ENCODE peak calls at places on chromosomes 2 and 18, in ten cellular contexts. P is cardiac muscle cell, Q is hepatocyte, F is endodermal cell, J is stomach, I is tibial nerve, S is breast epithelium, X is upper lobe of right lung, M is HepG2, C is AG04450. V is an unnamed sample. For H3K9me3, the result is how much of the 10 kb centered on the place peaks cover.

GRCh38 chr2:233338046-233338445 is 16.2 kb upstream of the DGKD start:
- DNase-seq in P (no peak), Q (no peak), F (no peak), J (no peak), I (no peak), S (no peak), X (peak), M (no peak), C (no peak), V (no peak)

GRCh38 chr2:152367547-152368250 is 32.7 kb downstream of the FMNL2 start:
- DNase-seq in P (no peak), Q (peak), F (no peak), J (no peak), I (no peak), S (no peak), X (no peak), M (no peak), C (peak), V (no peak)

GRCh38 chr2:8306530-8307351 is 375.1 kb upstream of the ID2 start:
- DNase-seq in P (no peak), Q (peak), F (peak), J (no peak), I (no peak), S (no peak), X (no peak), M (no peak), C (peak), V (no peak)

GRCh38 chr2:226800941-226801784 is 1.5 kb upstream of the IRS1 start:
- DNase-seq in P (peak), Q (peak), F (peak), J (peak), I (peak), S (peak), X (peak), M (peak), C (no peak), V (peak)

GRCh38 chr2:29115797-29116781 is 874 bp downstream of the CLIP4 start:
- DNase-seq in P (peak), Q (peak), F (peak), J (peak), I (peak), S (peak), X (peak), M (no peak), C (peak), V (peak)

GRCh38 chr2:112121682-112122254 is 16.4 kb upstream of the FBLN7 start:
- DNase-seq in P (peak), Q (peak), F (peak), J (no peak), I (no peak), S (no peak), X (no peak), M (peak), C (peak), V (no peak)

GRCh38 chr2:37284386-37284785 is 40.2 kb downstream of the PRKD3 start:
- DNase-seq in P (no peak), Q (no peak), F (no peak), J (no peak), I (no peak), S (no peak), X (no peak), M (no peak), C (no peak), V (no peak)

GRCh38 chr2:234880551-234881211 is 71.1 kb upstream of the SH3BP4 start:
- DNase-seq in P (no peak), Q (peak), F (no peak), J (peak), I (no peak), S (no peak), X (no peak), M (peak), C (peak), V (no peak)

GRCh38 chr18:55779461-55779710 is 191.4 kb upstream of the TCF4 start:
- DNase-seq in P (no peak), Q (no peak), F (no peak), J (no peak), I (no peak), S (no peak), X (no peak), M (no peak), C (no peak), V (peak)

GRCh38 chr18:29163596-29163995 is 986.7 kb upstream of the CDH2 start:
- DNase-seq in P (no peak), Q (no peak), F (no peak), J (no peak), I (no peak), S (no peak), X (no peak), M (no peak), C (no peak), V (no peak)

GRCh38 chr18:10101293-10101701 is 187.5 kb downstream of the VAPA start:
- DNase-seq in P (no peak), Q (no peak), F (peak), J (no peak), I (no peak), S (no peak), X (no peak), M (no peak), C (no peak), V (no peak)

GRCh38 chr2:40201425-40201824 is 250.5 kb downstream of the SLC8A1 start:
- DNase-seq in P (no peak), Q (no peak), F (no peak), J (no peak), I (no peak), S (no peak), X (no peak), M (no peak), C (no peak), V (no peak)

GRCh38 chr18:60506682-60507081 is 134.1 kb upstream of the MC4R start:
- DNase-seq in P (no peak), Q (no peak), F (no peak), J (no peak), I (no peak), S (no peak), X (no peak), M (no peak), C (no peak), V (no peak)

GRCh38 chr2:225076125-225076524 is 33.9 kb upstream of the DOCK10 start:
- DNase-seq in P (no peak), Q (no peak), F (no peak), J (no peak), I (no peak), S (no peak), X (no peak), M (no peak), C (no peak), V (no peak)

GRCh38 chr2:122255924-122256323 is 500.5 kb downstream of the TSN start:
- DNase-seq in P (no peak), Q (no peak), F (no peak), J (no peak), I (no peak), S (no peak), X (no peak), M (no peak), C (no peak), V (no peak)

GRCh38 chr2:240346015-240346752 is 89.3 kb upstream of the GPC1 start:
- DNase-seq in P (no peak), Q (no peak), F (no peak), J (no peak), I (no peak), S (no peak), X (peak), M (no peak), C (no peak), V (no peak)

GRCh38 chr2:240347373-240347940 is 88.0 kb upstream of the GPC1 start:
- DNase-seq in P (no peak), Q (no peak), F (no peak), J (no peak), I (no peak), S (no peak), X (peak), M (no peak), C (no peak), V (no peak)

GRCh38 chr2:240343548-240343947 is 91.9 kb upstream of the GPC1 start:
- DNase-seq in P (no peak), Q (no peak), F (no peak), J (no peak), I (no peak), S (no peak), X (no peak), M (no peak), C (no peak), V (no peak)

GRCh38 chr2:240346753-240347372 is 88.6 kb upstream of the GPC1 start:
- DNase-seq in P (no peak), Q (no peak), F (no peak), J (no peak), I (no peak), S (no peak), X (peak), M (no peak), C (no peak), V (no peak)

GRCh38 chr2:240344904-240345303 is 90.6 kb upstream of the GPC1 start:
- DNase-seq in P (no peak), Q (no peak), F (no peak), J (no peak), I (no peak), S (no peak), X (no peak), M (no peak), C (no peak), V (no peak)
- TF ChIP-seq CTCF in P (no peak), Q (no peak), F (no peak), J (no peak), I (no peak), S (no peak), X (no peak), M (peak), C (no peak), V (no peak)

GRCh38 chr2:3288455-3289163 is 89.0 kb downstream of the EIPR1 start:
- DNase-seq in P (no peak), Q (no peak), F (no peak), J (peak), I (no peak), S (no peak), X (no peak), M (no peak), C (no peak), V (peak)
- H3K9me3 ChIP-seq in P (under half), Q (under half), F (under half), J (under half), I (under half), S (under half), X (under half), M (under half), C (under half), V (under half)

DNA sequence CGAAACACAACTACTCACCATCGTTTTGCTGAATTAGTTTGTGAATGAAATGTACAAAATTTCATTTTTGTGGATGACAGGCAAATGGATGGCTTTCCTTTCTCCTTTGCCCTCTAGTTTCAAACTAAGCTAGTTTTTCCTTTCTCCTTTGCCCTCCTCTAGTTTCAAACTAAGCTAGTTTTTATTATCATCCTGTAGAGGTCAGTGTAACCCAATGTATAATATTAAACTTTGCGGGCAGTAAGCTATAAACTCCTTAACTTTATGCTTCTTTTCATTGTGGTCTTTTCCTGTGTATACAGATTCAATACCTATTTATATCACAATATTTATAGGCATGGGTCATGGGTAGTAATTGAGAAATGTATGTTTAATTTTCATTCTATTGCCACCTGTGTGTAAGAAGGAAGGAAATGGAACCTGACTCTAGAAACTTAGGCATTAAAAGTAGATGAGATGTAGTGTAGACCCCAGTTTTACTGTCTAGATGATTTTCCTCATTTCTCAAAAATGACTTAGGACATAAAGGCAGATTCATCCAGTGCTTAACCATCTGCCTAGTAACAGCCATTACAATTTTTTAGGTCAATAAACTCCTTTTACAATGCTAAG is 58.1 kb downstream of the MAP3K19 start:
- DNase-seq in P (peak), Q (peak), F (no peak), J (no peak), I (no peak), S (no peak), X (no peak), M (peak), C (peak), V (no peak)
- TF ChIP-seq CTCF in P (peak), Q (peak), F (peak), J (peak), I (peak), S (no peak), X (peak), M (peak), C (peak), V (peak)

DNA sequence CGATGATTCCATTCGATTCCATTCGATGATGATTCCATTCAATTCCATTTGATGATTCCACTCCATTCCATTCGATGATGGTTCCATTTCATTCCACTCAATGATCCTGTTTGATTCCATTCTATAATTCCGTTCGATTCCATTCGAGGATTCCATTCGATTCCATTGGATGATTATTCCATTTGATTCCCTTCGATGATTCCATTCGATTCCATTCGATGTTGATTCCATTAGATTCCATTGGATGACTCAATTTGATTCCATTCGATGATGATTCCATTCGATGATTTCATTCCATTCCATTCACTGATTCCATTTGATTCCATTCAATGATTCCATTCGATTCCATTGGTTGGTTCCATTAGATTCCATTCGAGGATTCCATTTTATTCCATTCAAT is 1084.4 kb downstream of the RPIA start:
- DNase-seq in P (no peak), Q (no peak), F (no peak), J (no peak), I (no peak), S (no peak), X (no peak), M (no peak), C (no peak), V (no peak)
- H3K9me3 ChIP-seq in P (half or more), Q (half or more), F (half or more), J (half or more), I (half or more), S (under half), X (half or more), M (half or more), C (under half), V (half or more)

GRCh38 chr2:74002515-74003391 is 18.0 kb downstream of the TET3 start:
- DNase-seq in P (peak), Q (peak), F (peak), J (peak), I (peak), S (peak), X (peak), M (peak), C (peak), V (peak)
- TF ChIP-seq CTCF in P (no peak), Q (peak), F (no peak), J (no peak), I (no peak), S (no peak), X (no peak), M (peak), C (no peak), V (peak)

V was measured in lower lobe of right lung.